ENCODE peak calls at places on chromosomes 3 and 15, in ten cellular contexts. One of them, this sample, is unnamed.

GRCh38 chr3:83122774-83123350 is 1361.4 kb upstream of the GBE1 start:
- DNase-seq in A549: no peak
- DNase-seq in tibial nerve: no peak
- DNase-seq in tibial artery: no peak
- DNase-seq in endothelial cell: no peak
- DNase-seq in mucosa of descending colon: no peak
- DNase-seq in AG09309: no peak
- DNase-seq in GM12865: no peak
- DNase-seq in bronchial epithelial cell: no peak
- DNase-seq in MCF 10A: no peak
- DNase-seq in this sample: no peak

GRCh38 chr3:195873971-195874370 is 34.4 kb downstream of the TNK2 start:
- DNase-seq in A549: peak
- DNase-seq in tibial nerve: no peak
- DNase-seq in tibial artery: no peak
- DNase-seq in endothelial cell: no peak
- DNase-seq in mucosa of descending colon: no peak
- DNase-seq in AG09309: no peak
- DNase-seq in GM12865: no peak
- DNase-seq in bronchial epithelial cell: no peak
- DNase-seq in MCF 10A: no peak
- DNase-seq in this sample: no peak

GRCh38 chr15:90956551-90957104 is 1.9 kb downstream of the RCCD1 start:
- DNase-seq in A549: peak
- DNase-seq in tibial nerve: peak
- DNase-seq in tibial artery: peak
- DNase-seq in endothelial cell: peak
- DNase-seq in mucosa of descending colon: peak
- DNase-seq in AG09309: no peak
- DNase-seq in GM12865: peak
- DNase-seq in bronchial epithelial cell: peak
- DNase-seq in MCF 10A: peak
- DNase-seq in this sample: no peak

GRCh38 chr3:42159706-42160472 is 68.7 kb downstream of the TRAK1 start:
- DNase-seq in A549: peak
- DNase-seq in tibial nerve: no peak
- DNase-seq in tibial artery: peak
- DNase-seq in endothelial cell: peak
- DNase-seq in mucosa of descending colon: peak
- DNase-seq in AG09309: no peak
- DNase-seq in GM12865: peak
- DNase-seq in bronchial epithelial cell: peak
- DNase-seq in MCF 10A: peak
- DNase-seq in this sample: no peak

GRCh38 chr3:23096041-23096440 is 107.1 kb upstream of the UBE2E2 start:
- DNase-seq in A549: peak
- DNase-seq in tibial nerve: no peak
- DNase-seq in tibial artery: no peak
- DNase-seq in endothelial cell: no peak
- DNase-seq in mucosa of descending colon: no peak
- DNase-seq in AG09309: no peak
- DNase-seq in GM12865: no peak
- DNase-seq in bronchial epithelial cell: no peak
- DNase-seq in MCF 10A: peak
- DNase-seq in this sample: no peak

GRCh38 chr15:92683511-92683834 is 27.9 kb upstream of the FAM174B start:
- DNase-seq in A549: peak
- DNase-seq in tibial nerve: no peak
- DNase-seq in tibial artery: no peak
- DNase-seq in endothelial cell: peak
- DNase-seq in mucosa of descending colon: peak
- DNase-seq in AG09309: no peak
- DNase-seq in GM12865: peak
- DNase-seq in bronchial epithelial cell: peak
- DNase-seq in MCF 10A: peak
- DNase-seq in this sample: no peak

GRCh38 chr3:127889976-127890650 is 24.9 kb upstream of the KBTBD12 start:
- DNase-seq in A549: no peak
- DNase-seq in tibial nerve: no peak
- DNase-seq in tibial artery: no peak
- DNase-seq in endothelial cell: no peak
- DNase-seq in mucosa of descending colon: no peak
- DNase-seq in AG09309: no peak
- DNase-seq in GM12865: peak
- DNase-seq in bronchial epithelial cell: no peak
- DNase-seq in MCF 10A: no peak
- DNase-seq in this sample: no peak

GRCh38 chr3:58526124-58526957 is 10.6 kb downstream of the ACOX2 start:
- DNase-seq in A549: peak
- DNase-seq in tibial nerve: no peak
- DNase-seq in tibial artery: no peak
- DNase-seq in endothelial cell: no peak
- DNase-seq in mucosa of descending colon: no peak
- DNase-seq in AG09309: peak
- DNase-seq in GM12865: no peak
- DNase-seq in bronchial epithelial cell: peak
- DNase-seq in MCF 10A: peak
- DNase-seq in this sample: no peak

GRCh38 chr3:46889381-46890110 is 12.0 kb downstream of the PTH1R start:
- DNase-seq in A549: no peak
- DNase-seq in tibial nerve: no peak
- DNase-seq in tibial artery: no peak
- DNase-seq in endothelial cell: no peak
- DNase-seq in mucosa of descending colon: no peak
- DNase-seq in AG09309: no peak
- DNase-seq in GM12865: no peak
- DNase-seq in bronchial epithelial cell: no peak
- DNase-seq in MCF 10A: no peak
- DNase-seq in this sample: no peak

GRCh38 chr3:46887980-46888494 is 10.5 kb downstream of the PTH1R start:
- DNase-seq in A549: no peak
- DNase-seq in tibial nerve: no peak
- DNase-seq in tibial artery: no peak
- DNase-seq in endothelial cell: no peak
- DNase-seq in mucosa of descending colon: no peak
- DNase-seq in AG09309: no peak
- DNase-seq in GM12865: no peak
- DNase-seq in bronchial epithelial cell: no peak
- DNase-seq in MCF 10A: no peak
- DNase-seq in this sample: no peak

GRCh38 chr3:46888705-46889104 is 11.2 kb downstream of the PTH1R start:
- DNase-seq in A549: no peak
- DNase-seq in tibial nerve: no peak
- DNase-seq in tibial artery: no peak
- DNase-seq in endothelial cell: no peak
- DNase-seq in mucosa of descending colon: no peak
- DNase-seq in AG09309: no peak
- DNase-seq in GM12865: no peak
- DNase-seq in bronchial epithelial cell: no peak
- DNase-seq in MCF 10A: no peak
- DNase-seq in this sample: no peak

GRCh38 chr3:46891132-46891531 is 13.6 kb downstream of the PTH1R start:
- DNase-seq in A549: no peak
- DNase-seq in tibial nerve: no peak
- DNase-seq in tibial artery: no peak
- DNase-seq in endothelial cell: no peak
- DNase-seq in mucosa of descending colon: no peak
- DNase-seq in AG09309: no peak
- DNase-seq in GM12865: no peak
- DNase-seq in bronchial epithelial cell: no peak
- DNase-seq in MCF 10A: no peak
- DNase-seq in this sample: no peak

DNA sequence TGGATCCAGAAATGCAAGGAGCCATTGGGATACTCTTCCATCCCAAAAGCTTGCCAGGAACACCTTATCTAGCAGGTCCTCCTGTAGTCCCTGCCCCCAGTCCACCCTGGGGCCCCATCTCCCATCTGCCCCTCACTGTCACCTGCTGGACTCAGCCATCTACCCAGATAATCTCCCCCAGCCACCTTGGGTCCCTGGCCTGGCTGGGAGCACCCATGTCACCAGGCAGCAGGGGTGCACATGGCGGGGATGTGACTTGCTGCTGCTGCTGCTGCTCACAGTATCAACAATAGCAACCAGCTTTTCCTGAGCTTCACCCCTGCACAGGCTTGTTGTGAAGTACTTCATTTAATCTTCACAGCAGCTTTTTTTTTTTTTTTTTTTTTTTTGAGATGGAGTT is 12.6 kb downstream of the PTH1R start:
- DNase-seq in A549: no peak
- DNase-seq in tibial nerve: no peak
- DNase-seq in tibial artery: no peak
- DNase-seq in endothelial cell: no peak
- DNase-seq in mucosa of descending colon: no peak
- DNase-seq in AG09309: no peak
- DNase-seq in GM12865: no peak
- DNase-seq in bronchial epithelial cell: no peak
- DNase-seq in MCF 10A: no peak
- DNase-seq in this sample: no peak
- TF ChIP-seq CTCF in A549: no peak
- TF ChIP-seq CTCF in tibial nerve: no peak
- TF ChIP-seq CTCF in tibial artery: no peak
- TF ChIP-seq CTCF in endothelial cell: no peak
- TF ChIP-seq CTCF in mucosa of descending colon: no peak
- TF ChIP-seq CTCF in AG09309: no peak
- TF ChIP-seq CTCF in GM12865: no peak
- TF ChIP-seq CTCF in bronchial epithelial cell: no peak
- TF ChIP-seq CTCF in MCF 10A: no peak
- TF ChIP-seq CTCF in this sample: no peak

GRCh38 chr3:38647217-38647970 is 2.1 kb downstream of the SCN5A start:
- DNase-seq in A549: no peak
- DNase-seq in tibial nerve: no peak
- DNase-seq in tibial artery: no peak
- DNase-seq in endothelial cell: no peak
- DNase-seq in mucosa of descending colon: no peak
- DNase-seq in AG09309: no peak
- DNase-seq in GM12865: no peak
- DNase-seq in bronchial epithelial cell: no peak
- DNase-seq in MCF 10A: no peak
- DNase-seq in this sample: no peak

GRCh38 chr3:38648024-38648658 is 1.3 kb downstream of the SCN5A start:
- DNase-seq in A549: no peak
- DNase-seq in tibial nerve: no peak
- DNase-seq in tibial artery: no peak
- DNase-seq in endothelial cell: no peak
- DNase-seq in mucosa of descending colon: no peak
- DNase-seq in AG09309: no peak
- DNase-seq in GM12865: no peak
- DNase-seq in bronchial epithelial cell: no peak
- DNase-seq in MCF 10A: no peak
- DNase-seq in this sample: no peak

GRCh38 chr3:38646062-38646461 is 3.4 kb downstream of the SCN5A start:
- DNase-seq in A549: no peak
- DNase-seq in tibial nerve: no peak
- DNase-seq in tibial artery: no peak
- DNase-seq in endothelial cell: no peak
- DNase-seq in mucosa of descending colon: no peak
- DNase-seq in AG09309: no peak
- DNase-seq in GM12865: no peak
- DNase-seq in bronchial epithelial cell: no peak
- DNase-seq in MCF 10A: no peak
- DNase-seq in this sample: no peak

GRCh38 chr3:38645601-38646000 is 3.9 kb downstream of the SCN5A start:
- DNase-seq in A549: no peak
- DNase-seq in tibial nerve: no peak
- DNase-seq in tibial artery: no peak
- DNase-seq in endothelial cell: no peak
- DNase-seq in mucosa of descending colon: no peak
- DNase-seq in AG09309: no peak
- DNase-seq in GM12865: no peak
- DNase-seq in bronchial epithelial cell: no peak
- DNase-seq in MCF 10A: no peak
- DNase-seq in this sample: no peak

GRCh38 chr3:38646630-38647029 is 2.9 kb downstream of the SCN5A start:
- DNase-seq in A549: peak
- DNase-seq in tibial nerve: no peak
- DNase-seq in tibial artery: no peak
- DNase-seq in endothelial cell: peak
- DNase-seq in mucosa of descending colon: peak
- DNase-seq in AG09309: no peak
- DNase-seq in GM12865: peak
- DNase-seq in bronchial epithelial cell: peak
- DNase-seq in MCF 10A: peak
- DNase-seq in this sample: no peak
- TF ChIP-seq CTCF in A549: peak
- TF ChIP-seq CTCF in tibial nerve: no peak
- TF ChIP-seq CTCF in tibial artery: no peak
- TF ChIP-seq CTCF in endothelial cell: peak
- TF ChIP-seq CTCF in mucosa of descending colon: no peak
- TF ChIP-seq CTCF in AG09309: peak
- TF ChIP-seq CTCF in GM12865: peak
- TF ChIP-seq CTCF in bronchial epithelial cell: peak
- TF ChIP-seq CTCF in MCF 10A: peak
- TF ChIP-seq CTCF in this sample: peak

GRCh38 chr3:77479021-77479420 is 439.1 kb downstream of the ROBO2 start:
- DNase-seq in A549: no peak
- DNase-seq in tibial nerve: no peak
- DNase-seq in tibial artery: no peak
- DNase-seq in endothelial cell: no peak
- DNase-seq in mucosa of descending colon: no peak
- DNase-seq in AG09309: no peak
- DNase-seq in GM12865: no peak
- DNase-seq in bronchial epithelial cell: no peak
- DNase-seq in MCF 10A: no peak
- DNase-seq in this sample: no peak

GRCh38 chr3:77475545-77475944 is 435.6 kb downstream of the ROBO2 start:
- DNase-seq in A549: no peak
- DNase-seq in tibial nerve: no peak
- DNase-seq in tibial artery: no peak
- DNase-seq in endothelial cell: no peak
- DNase-seq in mucosa of descending colon: no peak
- DNase-seq in AG09309: no peak
- DNase-seq in GM12865: no peak
- DNase-seq in bronchial epithelial cell: peak
- DNase-seq in MCF 10A: peak
- DNase-seq in this sample: no peak
- TF ChIP-seq CTCF in A549: no peak
- TF ChIP-seq CTCF in tibial nerve: no peak
- TF ChIP-seq CTCF in tibial artery: no peak
- TF ChIP-seq CTCF in endothelial cell: no peak
- TF ChIP-seq CTCF in mucosa of descending colon: no peak
- TF ChIP-seq CTCF in AG09309: no peak
- TF ChIP-seq CTCF in GM12865: no peak
- TF ChIP-seq CTCF in bronchial epithelial cell: no peak
- TF ChIP-seq CTCF in MCF 10A: no peak
- TF ChIP-seq CTCF in this sample: no peak

GRCh38 chr3:133167340-133168024 is 129.3 kb downstream of the TMEM108 start:
- DNase-seq in A549: no peak
- DNase-seq in tibial nerve: no peak
- DNase-seq in tibial artery: no peak
- DNase-seq in endothelial cell: no peak
- DNase-seq in mucosa of descending colon: no peak
- DNase-seq in AG09309: no peak
- DNase-seq in GM12865: no peak
- DNase-seq in bronchial epithelial cell: no peak
- DNase-seq in MCF 10A: no peak
- DNase-seq in this sample: no peak

GRCh38 chr3:133162906-133163305 is 124.7 kb downstream of the TMEM108 start:
- DNase-seq in A549: no peak
- DNase-seq in tibial nerve: no peak
- DNase-seq in tibial artery: no peak
- DNase-seq in endothelial cell: no peak
- DNase-seq in mucosa of descending colon: no peak
- DNase-seq in AG09309: no peak
- DNase-seq in GM12865: no peak
- DNase-seq in bronchial epithelial cell: no peak
- DNase-seq in MCF 10A: no peak
- DNase-seq in this sample: no peak

GRCh38 chr3:133169669-133170068 is 131.5 kb downstream of the TMEM108 start:
- DNase-seq in A549: no peak
- DNase-seq in tibial nerve: no peak
- DNase-seq in tibial artery: no peak
- DNase-seq in endothelial cell: no peak
- DNase-seq in mucosa of descending colon: no peak
- DNase-seq in AG09309: no peak
- DNase-seq in GM12865: no peak
- DNase-seq in bronchial epithelial cell: no peak
- DNase-seq in MCF 10A: no peak
- DNase-seq in this sample: no peak

DNA sequence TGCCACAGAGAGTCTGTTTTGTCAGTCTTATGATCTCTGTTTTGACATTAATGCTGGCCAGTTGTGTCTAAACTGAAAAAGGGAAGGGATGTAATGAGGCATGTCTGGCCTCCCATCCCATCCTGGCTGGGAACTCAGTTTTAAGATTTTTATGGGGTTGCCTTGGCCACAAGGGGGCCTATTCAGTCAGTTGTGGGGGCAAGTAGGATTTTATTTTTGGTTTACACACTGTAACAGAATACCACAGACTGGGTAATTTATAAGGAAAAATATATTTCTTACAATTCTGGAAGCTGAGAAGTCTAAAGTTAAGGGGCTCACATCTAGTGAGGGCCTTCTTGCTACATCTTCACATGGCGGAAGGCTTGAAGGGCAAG is 129.8 kb downstream of the TMEM108 start:
- DNase-seq in A549: no peak
- DNase-seq in tibial nerve: no peak
- DNase-seq in tibial artery: no peak
- DNase-seq in endothelial cell: no peak
- DNase-seq in mucosa of descending colon: no peak
- DNase-seq in AG09309: no peak
- DNase-seq in GM12865: no peak
- DNase-seq in bronchial epithelial cell: no peak
- DNase-seq in MCF 10A: no peak
- DNase-seq in this sample: no peak
- TF ChIP-seq CTCF in A549: no peak
- TF ChIP-seq CTCF in tibial nerve: no peak
- TF ChIP-seq CTCF in tibial artery: no peak
- TF ChIP-seq CTCF in endothelial cell: peak
- TF ChIP-seq CTCF in mucosa of descending colon: no peak
- TF ChIP-seq CTCF in AG09309: peak
- TF ChIP-seq CTCF in GM12865: peak
- TF ChIP-seq CTCF in bronchial epithelial cell: no peak
- TF ChIP-seq CTCF in MCF 10A: no peak
- TF ChIP-seq CTCF in this sample: no peak